ENCODE peak calls at places on chromosomes 5 and 9, in four cellular contexts. D, M, E and V are unnamed samples. For H3K36me3, the result is how much of the 10 kb centered on the place peaks cover.

GRCh38 chr5:71640408-71640807 is 53.3 kb downstream of the MCCC2 start:
- ATAC-seq in M (no peak), D (peak), E (no peak), V (no peak)

GRCh38 chr5:76547891-76548524 is 75.2 kb downstream of the F2RL2 start:
- ATAC-seq in D (no peak), M (peak), E (no peak), V (no peak)

GRCh38 chr5:149588947-149589346 is 7.6 kb downstream of the ARHGEF37 start:
- ATAC-seq in E (no peak), D (no peak), M (no peak), V (no peak)

GRCh38 chr9:77747163-77747562 is 99.0 kb upstream of the GNA14 start:
- ATAC-seq in D (no peak), E (no peak), M (no peak), V (no peak)

GRCh38 chr9:21413089-21414023 is 4.4 kb downstream of the IFNA8 start:
- ATAC-seq in M (no peak), D (peak), E (peak), V (no peak)

GRCh38 chr5:55308254-55308836 is 556 bp downstream of the MTREX start:
- ATAC-seq in E (peak), D (peak), M (no peak), V (no peak)

GRCh38 chr5:120555345-120555744 is 91.2 kb downstream of the PRR16 start:
- ATAC-seq in E (no peak), D (no peak), M (no peak), V (no peak)

GRCh38 chr9:82560036-82560435 is 502.9 kb downstream of the RASEF start:
- ATAC-seq in M (no peak), E (peak), D (no peak), V (no peak)

GRCh38 chr9:134571946-134572914 is 69.4 kb upstream of the COL5A1 start:
- ATAC-seq in E (peak), D (no peak), M (no peak), V (no peak)

DNA sequence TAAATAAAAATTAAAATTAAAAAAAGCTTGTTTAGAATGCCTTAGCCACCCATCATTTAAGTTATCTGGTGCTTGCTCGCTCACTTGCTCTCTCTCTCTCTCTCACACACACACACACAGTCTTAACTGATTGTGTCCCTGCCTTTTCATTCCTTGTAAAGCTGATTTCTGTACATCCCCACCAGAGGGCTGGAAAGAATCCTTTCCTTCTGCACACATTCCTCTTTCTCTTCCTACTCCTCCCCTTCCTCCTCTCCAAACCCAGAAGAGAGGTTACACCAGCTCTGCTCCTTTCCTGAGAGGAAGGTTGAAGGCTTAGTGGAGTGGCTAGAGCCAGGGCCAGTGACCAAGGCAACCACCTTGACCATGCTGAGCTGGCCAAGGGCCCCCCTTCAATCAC is 25.7 kb downstream of the STK10 start:
- ATAC-seq in D (peak), M (no peak), E (peak), V (no peak)
- TF ChIP-seq CTCF in D (peak), M (no peak), E (peak), V (no peak)

DNA sequence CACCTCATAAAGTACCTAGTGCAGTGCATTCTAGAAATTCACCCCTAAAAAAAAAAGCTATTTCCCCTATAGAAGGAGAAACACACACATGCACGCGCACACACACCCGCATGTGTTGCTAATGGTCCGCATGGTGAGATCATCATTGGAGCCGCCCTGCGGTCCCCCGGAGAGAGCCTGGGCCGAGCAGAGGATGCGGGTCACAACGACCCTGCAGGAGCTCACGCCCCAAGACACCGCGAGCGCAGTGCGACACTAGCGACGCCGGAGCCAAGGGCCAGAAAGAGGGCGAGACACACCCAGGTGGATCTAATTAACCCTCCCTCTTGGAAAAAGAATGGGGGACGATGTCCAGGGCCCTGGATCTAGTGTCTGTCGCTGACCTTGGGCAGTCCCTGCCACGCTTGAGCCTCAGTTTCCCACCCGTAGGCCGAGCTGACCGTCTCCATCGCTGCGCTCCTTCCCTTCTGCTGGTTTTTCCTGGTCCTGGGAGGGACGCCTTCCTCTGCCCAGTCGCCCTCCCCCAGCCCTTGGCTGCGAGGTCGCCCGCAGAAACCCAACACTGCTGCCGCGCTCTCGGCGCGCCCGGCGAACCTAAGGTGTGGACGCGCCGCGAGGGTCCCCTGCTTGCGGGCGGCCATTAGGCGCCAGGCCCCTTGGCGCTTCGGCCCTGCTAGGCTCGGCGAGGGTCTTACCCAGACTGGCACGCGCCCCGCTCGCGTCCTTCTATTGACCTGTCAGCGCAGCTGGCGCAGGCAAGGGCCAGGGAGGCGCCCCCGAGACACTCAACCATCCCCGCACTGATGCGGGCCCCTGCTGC is 47.6 kb upstream of the RNF20 start:
- ATAC-seq in D (peak), M (peak), E (no peak), V (peak)
- TF ChIP-seq POLR2A in D (no peak), M (no peak), E (no peak), V (no peak)

GRCh38 chr5:154940772-154941620 is at the start of gene MRPL22:
- ATAC-seq in D (peak), M (peak), E (peak), V (peak)

GRCh38 chr5:154934881-154935280 is 3.1 kb downstream of the GEMIN5 start:
- ATAC-seq in E (no peak), M (no peak), D (no peak), V (no peak)

GRCh38 chr5:154940375-154940771 is 500 bp upstream of the MRPL22 start:
- ATAC-seq in M (no peak), D (no peak), E (no peak), V (no peak)

GRCh38 chr5:154937186-154937717 is 759 bp downstream of the GEMIN5 start:
- ATAC-seq in E (no peak), D (no peak), M (no peak), V (no peak)

DNA sequence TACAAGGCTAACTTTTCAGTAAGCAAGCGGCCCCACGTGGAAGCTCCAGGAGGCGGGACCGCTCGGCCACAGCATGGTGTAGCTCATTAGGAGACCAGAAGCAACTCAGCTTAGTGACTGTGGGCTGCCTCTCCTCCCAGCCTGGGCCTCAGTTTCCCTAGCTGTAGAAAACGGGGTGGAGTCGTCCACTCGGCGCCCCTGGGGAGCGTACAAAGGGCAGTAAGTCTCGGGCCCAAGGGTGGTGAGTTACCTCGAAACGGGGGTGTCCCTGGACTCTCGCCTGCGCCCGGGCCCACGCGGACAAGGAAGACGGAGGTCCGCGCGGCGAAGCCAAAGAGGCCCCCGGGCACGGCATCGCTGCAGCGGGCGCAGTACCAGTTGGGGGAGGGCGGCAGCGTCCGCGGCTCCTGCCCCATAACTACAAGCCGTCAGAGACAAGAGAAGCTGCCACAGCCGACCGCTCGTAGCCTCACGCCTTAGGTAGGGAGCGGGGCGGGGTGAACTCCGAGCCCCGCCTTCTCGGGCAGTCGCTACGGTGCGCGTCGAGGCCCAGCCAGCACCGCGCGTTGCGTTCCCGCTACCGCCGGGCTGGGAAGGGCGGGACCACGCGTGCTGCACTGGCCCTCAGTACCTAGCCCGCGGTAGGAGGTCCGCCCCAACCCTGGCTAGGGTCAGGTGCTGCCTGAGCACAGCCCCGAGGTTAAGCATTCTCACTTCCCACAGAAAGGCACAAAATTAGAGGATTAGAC is at the start of gene GEMIN5:
- ATAC-seq in D (peak), M (peak), E (peak), V (peak)
- H3K36me3 ChIP-seq in D (under half), M (under half), E (under half), V (under half)

DNA sequence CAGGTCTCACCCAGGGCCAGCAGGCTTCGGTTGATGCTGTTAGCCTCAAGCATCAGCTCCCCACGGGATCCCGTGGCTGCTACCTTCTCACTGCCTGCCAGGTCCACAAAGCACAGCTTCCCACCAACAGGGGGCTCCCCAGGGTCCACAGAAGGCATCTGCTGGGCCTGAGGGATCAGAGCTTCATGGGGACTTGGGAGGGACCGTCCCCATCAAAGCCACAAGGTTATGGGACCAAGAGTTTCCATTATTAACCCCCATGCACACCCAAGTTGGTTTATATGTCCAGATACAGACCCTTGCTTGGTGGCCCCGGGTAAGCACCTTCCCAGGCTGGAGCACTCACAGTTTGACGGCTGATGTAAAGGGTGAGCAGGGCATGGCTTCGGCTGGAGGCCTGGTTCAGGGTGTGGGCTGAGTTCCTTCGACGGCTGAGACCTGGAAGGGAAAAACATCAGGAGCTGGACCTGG is 3.0 kb downstream of the KIF12 start:
- ATAC-seq in E (peak), D (no peak), M (no peak), V (no peak)
- TF ChIP-seq CTCF in E (peak), D (peak), M (no peak), V (no peak)

DNA sequence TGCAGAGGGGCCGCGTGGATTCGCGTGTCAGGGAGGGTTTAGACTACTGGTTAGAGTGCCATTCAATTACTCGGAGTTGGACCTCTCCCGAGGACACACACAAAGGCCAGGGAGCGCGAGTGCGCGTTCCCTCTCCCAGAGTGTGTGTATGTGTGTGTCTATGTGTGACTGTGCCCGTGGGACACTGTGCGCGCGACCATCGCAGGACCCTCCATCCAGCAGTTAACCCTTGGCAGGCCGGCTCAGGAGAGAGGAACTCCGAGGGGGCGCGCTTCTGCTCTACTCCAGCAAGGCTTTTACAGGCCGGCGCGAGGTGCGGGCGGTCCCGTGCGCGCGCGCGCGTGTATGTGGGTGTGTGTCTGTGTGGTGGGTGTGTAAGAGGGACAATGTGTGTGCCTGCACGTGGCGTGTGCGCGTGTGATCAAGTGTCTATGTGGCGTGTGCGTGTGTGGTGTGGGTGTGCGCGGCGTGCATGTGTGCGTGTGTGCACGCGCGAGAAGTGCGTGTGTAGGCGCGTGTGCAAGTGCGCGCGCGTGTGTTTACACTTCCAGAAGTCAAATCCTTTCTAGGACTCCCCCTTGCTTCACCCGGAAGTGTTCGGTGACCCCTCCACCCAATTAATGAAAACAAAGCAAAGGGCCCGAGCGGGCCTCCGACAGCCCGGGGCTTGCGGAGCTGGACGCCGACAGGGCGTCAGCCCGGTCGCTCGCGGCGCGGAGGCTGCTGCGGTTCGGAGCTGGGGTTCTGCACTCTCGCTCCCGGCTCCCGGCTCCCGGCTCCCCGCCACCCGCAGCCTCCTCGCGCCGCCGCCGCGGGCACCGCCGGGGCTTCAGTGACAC is 75.3 kb upstream of the TBCA start:
- ATAC-seq in M (peak), D (peak), E (peak), V (peak)
- TF ChIP-seq POLR2A in M (no peak), D (no peak), E (no peak), V (no peak)